ENCODE peak calls at places on chromosomes 16 and 17, in eight cellular contexts. N is pancreas, R is esophagus squamous epithelium, L is OCI-LY7, O is choroid plexus epithelial cell, K is ovary, V is esophagus muscularis mucosa, T is A673. E is an unnamed sample.

GRCh38 chr17:76145231-76146052 is 4.4 kb upstream of the FOXJ1 start:
- DNase-seq in N (no peak), R (no peak), L (peak), O (no peak), K (no peak), V (no peak), T (peak), E (no peak)

GRCh38 chr16:84597518-84598390 is 20.1 kb downstream of the COTL1 start:
- DNase-seq in N (no peak), R (no peak), L (peak), O (no peak), K (no peak), V (no peak), T (no peak), E (no peak)

GRCh38 chr16:3101841-3102470 is 2.9 kb upstream of the ZSCAN10 start:
- DNase-seq in N (no peak), R (no peak), L (peak), O (no peak), K (no peak), V (no peak), T (peak), E (no peak)

GRCh38 chr16:48206594-48207242 is 37.4 kb upstream of the LONP2 start:
- DNase-seq in N (no peak), R (no peak), L (no peak), O (peak), K (no peak), V (no peak), T (no peak), E (no peak)

GRCh38 chr17:45828171-45829133 is 16.2 kb upstream of the SPPL2C start:
- DNase-seq in N (no peak), R (no peak), L (no peak), O (peak), K (no peak), V (no peak), T (no peak), E (no peak)

GRCh38 chr17:44222112-44222869 is 2.8 kb upstream of the UBTF start:
- DNase-seq in N (peak), R (no peak), L (peak), O (peak), K (peak), V (peak), T (peak), E (no peak)

GRCh38 chr16:47777191-47777590 is 316.1 kb downstream of the PHKB start:
- DNase-seq in N (no peak), R (no peak), L (no peak), O (peak), K (no peak), V (no peak), T (no peak), E (no peak)

GRCh38 chr17:1220346-1220745 is 40.6 kb upstream of the ABR start:
- DNase-seq in N (no peak), R (no peak), L (peak), O (no peak), K (no peak), V (no peak), T (no peak), E (no peak)

DNA sequence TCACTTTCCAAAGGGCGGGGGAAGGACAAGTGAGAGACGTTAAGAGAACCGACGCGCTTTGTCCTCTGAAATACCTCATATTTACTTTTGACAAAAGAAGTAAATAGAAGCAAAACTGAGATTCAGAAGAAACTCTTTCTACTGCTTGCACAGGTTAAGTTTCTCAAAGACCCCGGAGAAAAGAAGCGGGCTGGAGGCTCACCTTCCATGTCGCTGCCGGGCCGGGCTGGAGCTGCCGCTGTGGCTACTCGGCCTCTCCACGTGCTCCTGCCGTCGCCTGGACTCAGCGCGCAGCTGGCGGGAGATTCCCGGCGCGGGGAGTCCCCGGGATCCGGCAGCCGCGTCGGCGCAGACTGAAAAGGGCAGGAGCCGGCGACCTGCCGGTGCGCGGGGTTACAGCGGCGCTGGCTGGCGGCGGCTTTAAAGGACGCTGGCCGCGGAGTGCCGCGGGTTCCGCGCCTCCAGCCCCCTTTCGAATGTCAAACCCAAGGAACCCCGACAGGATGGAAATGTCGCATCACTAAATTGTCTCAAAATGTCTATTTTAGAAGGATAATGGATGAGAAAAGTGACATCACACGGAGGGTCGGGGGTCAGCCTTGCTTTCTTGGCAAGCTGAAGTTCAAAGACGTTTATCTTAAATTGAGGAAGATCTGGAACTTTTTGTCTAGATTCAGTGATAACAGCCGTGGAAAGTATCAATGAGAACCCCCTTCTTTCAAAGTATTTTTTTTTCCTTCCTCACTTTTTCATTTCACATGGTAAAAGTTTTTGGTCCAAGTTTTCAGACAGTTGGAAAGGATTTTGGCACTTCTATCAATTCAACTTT is at the start of gene IKZF3:
- DNase-seq in N (peak), R (no peak), L (peak), O (peak), K (peak), V (no peak), T (peak), E (no peak)
- TF ChIP-seq CTCF in N (no peak), R (peak), L (peak), O (no peak), K (no peak), V (no peak), T (no peak), E (peak)

GRCh38 chr16:65781855-65782254 is 584.6 kb upstream of the CDH5 start:
- DNase-seq in N (no peak), R (no peak), L (no peak), O (no peak), K (no peak), V (no peak), T (no peak), E (no peak)
- H3K4me3 ChIP-seq in N (no peak), R (no peak), L (no peak), O (no peak), K (no peak), V (no peak), T (no peak), E (no peak)

DNA sequence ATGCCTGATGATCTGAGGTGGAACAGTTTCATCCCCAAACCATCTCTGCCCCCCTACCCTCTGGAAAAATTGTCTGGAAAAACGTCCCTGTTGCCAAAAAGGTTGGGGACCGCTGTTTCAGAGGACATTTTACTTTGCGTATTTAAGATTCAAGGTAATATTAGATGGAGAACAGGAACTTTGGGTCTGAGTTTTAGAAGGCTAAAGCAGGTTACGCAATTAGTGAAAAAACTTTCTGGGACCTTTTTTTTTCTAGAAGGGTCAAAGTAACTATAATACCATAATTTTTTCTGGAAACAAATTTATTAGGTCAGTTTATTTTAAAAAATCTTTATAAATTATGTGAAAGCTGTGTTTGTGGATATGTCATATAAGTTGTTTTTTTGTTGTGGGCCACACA is 5.8 kb downstream of the TANC2 start:
- DNase-seq in N (no peak), R (no peak), L (no peak), O (no peak), K (no peak), V (no peak), T (no peak), E (no peak)
- TF ChIP-seq CTCF in N (no peak), R (no peak), L (no peak), O (no peak), K (no peak), V (no peak), T (no peak), E (no peak)

GRCh38 chr17:8384801-8385335 is 1.9 kb upstream of the RPL26 start:
- DNase-seq in N (no peak), R (no peak), L (no peak), O (peak), K (no peak), V (no peak), T (no peak), E (peak)
- H3K4me3 ChIP-seq in N (no peak), R (no peak), L (peak), O (no peak), K (no peak), V (no peak), T (no peak), E (peak)

E was measured in epithelial cell of proximal tubule.